ENCODE peak calls at places on chromosomes 12 and 14, in five cellular contexts. One of them, this sample, is unnamed.
A peak's percentile ranks its signal among the peaks of the same experiment; 100 is the strongest.

GRCh38 chr12:92304335-92305066 is 158.9 kb upstream of the BTG1 start:
- DNase-seq in small intestine: no peak
- DNase-seq in nephron progenitor cell: no peak
- DNase-seq in CD8-positive, alpha-beta T cell: no peak
- DNase-seq in substantia nigra: no peak
- DNase-seq in this sample: peak; percentile 45

GRCh38 chr12:100927825-100928224 is 133.2 kb downstream of the ANO4 start:
- DNase-seq in substantia nigra: no peak
- DNase-seq in small intestine: no peak
- DNase-seq in CD8-positive, alpha-beta T cell: no peak
- DNase-seq in nephron progenitor cell: no peak
- DNase-seq in this sample: no peak

GRCh38 chr12:71449373-71450070 is 9.9 kb downstream of the LGR5 start:
- DNase-seq in CD8-positive, alpha-beta T cell: no peak
- DNase-seq in nephron progenitor cell: no peak
- DNase-seq in substantia nigra: no peak
- DNase-seq in small intestine: no peak
- DNase-seq in this sample: peak; percentile 33

GRCh38 chr12:54000105-54000773 is at the start of gene HOXC9:
- DNase-seq in nephron progenitor cell: peak; percentile 26
- DNase-seq in CD8-positive, alpha-beta T cell: no peak
- DNase-seq in substantia nigra: no peak
- DNase-seq in small intestine: no peak
- DNase-seq in this sample: no peak

GRCh38 chr12:49542592-49543160 is 3.8 kb downstream of the KCNH3 start:
- DNase-seq in nephron progenitor cell: no peak
- DNase-seq in CD8-positive, alpha-beta T cell: no peak
- DNase-seq in small intestine: no peak
- DNase-seq in substantia nigra: no peak
- DNase-seq in this sample: no peak

GRCh38 chr14:23094666-23095195 is at the start of gene ACIN1:
- DNase-seq in CD8-positive, alpha-beta T cell: peak; percentile 83
- DNase-seq in nephron progenitor cell: peak; percentile 77
- DNase-seq in substantia nigra: no peak
- DNase-seq in small intestine: peak; percentile 78
- DNase-seq in this sample: peak; percentile 98

GRCh38 chr14:102964152-102964730 is 41.8 kb downstream of the AMN start:
- DNase-seq in CD8-positive, alpha-beta T cell: no peak
- DNase-seq in substantia nigra: no peak
- DNase-seq in small intestine: no peak
- DNase-seq in nephron progenitor cell: no peak
- DNase-seq in this sample: no peak

GRCh38 chr12:129659927-129660326 is 243.9 kb downstream of the TMEM132D start:
- DNase-seq in small intestine: no peak
- DNase-seq in nephron progenitor cell: no peak
- DNase-seq in substantia nigra: no peak
- DNase-seq in CD8-positive, alpha-beta T cell: no peak
- DNase-seq in this sample: peak; percentile 64

GRCh38 chr12:53960187-53961024 is 5.7 kb downstream of the HOXC12 start:
- DNase-seq in CD8-positive, alpha-beta T cell: no peak
- DNase-seq in nephron progenitor cell: no peak
- DNase-seq in substantia nigra: no peak
- DNase-seq in small intestine: no peak
- DNase-seq in this sample: peak; percentile 18

GRCh38 chr12:10015450-10015849 is 5.0 kb downstream of the CLEC12B start:
- DNase-seq in CD8-positive, alpha-beta T cell: no peak
- DNase-seq in nephron progenitor cell: no peak
- DNase-seq in small intestine: no peak
- DNase-seq in substantia nigra: no peak
- DNase-seq in this sample: no peak

GRCh38 chr12:67784831-67785230 is 136.3 kb downstream of the DYRK2 start:
- DNase-seq in CD8-positive, alpha-beta T cell: no peak
- DNase-seq in substantia nigra: no peak
- DNase-seq in small intestine: no peak
- DNase-seq in nephron progenitor cell: no peak
- DNase-seq in this sample: no peak

GRCh38 chr14:77099425-77100167 is 1.5 kb downstream of the CIPC start:
- DNase-seq in small intestine: peak; percentile 81
- DNase-seq in CD8-positive, alpha-beta T cell: no peak
- DNase-seq in substantia nigra: no peak
- DNase-seq in nephron progenitor cell: no peak
- DNase-seq in this sample: peak; percentile 55

GRCh38 chr12:52837781-52838736 is 3.9 kb upstream of the KRT79 start:
- DNase-seq in small intestine: no peak
- DNase-seq in substantia nigra: no peak
- DNase-seq in CD8-positive, alpha-beta T cell: no peak
- DNase-seq in nephron progenitor cell: no peak
- DNase-seq in this sample: no peak

GRCh38 chr12:4006743-4007142 is 133.5 kb upstream of the PARP11 start:
- DNase-seq in CD8-positive, alpha-beta T cell: no peak
- DNase-seq in nephron progenitor cell: no peak
- DNase-seq in small intestine: no peak
- DNase-seq in substantia nigra: no peak
- DNase-seq in this sample: no peak

GRCh38 chr12:49334226-49334625 is 2.8 kb downstream of the C1QL4 start:
- DNase-seq in small intestine: no peak
- DNase-seq in substantia nigra: no peak
- DNase-seq in CD8-positive, alpha-beta T cell: no peak
- DNase-seq in nephron progenitor cell: no peak
- DNase-seq in this sample: no peak

GRCh38 chr14:103346286-103346685 is 12.2 kb downstream of the EIF5 start:
- DNase-seq in small intestine: no peak
- DNase-seq in CD8-positive, alpha-beta T cell: no peak
- DNase-seq in nephron progenitor cell: no peak
- DNase-seq in substantia nigra: no peak
- DNase-seq in this sample: no peak

GRCh38 chr14:90692061-90692460 is 124.2 kb downstream of the TTC7B start:
- DNase-seq in small intestine: no peak
- DNase-seq in nephron progenitor cell: no peak
- DNase-seq in substantia nigra: no peak
- DNase-seq in CD8-positive, alpha-beta T cell: no peak
- DNase-seq in this sample: no peak

GRCh38 chr14:23664207-23664885 is 28.2 kb downstream of the DHRS2 start:
- DNase-seq in small intestine: no peak
- DNase-seq in CD8-positive, alpha-beta T cell: no peak
- DNase-seq in substantia nigra: no peak
- DNase-seq in nephron progenitor cell: no peak
- DNase-seq in this sample: no peak

GRCh38 chr12:90342081-90342480 is 612.9 kb downstream of the CCER1 start:
- DNase-seq in CD8-positive, alpha-beta T cell: no peak
- DNase-seq in small intestine: no peak
- DNase-seq in substantia nigra: no peak
- DNase-seq in nephron progenitor cell: no peak
- DNase-seq in this sample: no peak

GRCh38 chr12:75854681-75855309 is 176.8 kb downstream of the PHLDA1 start:
- DNase-seq in CD8-positive, alpha-beta T cell: no peak
- DNase-seq in substantia nigra: no peak
- DNase-seq in small intestine: no peak
- DNase-seq in nephron progenitor cell: no peak
- DNase-seq in this sample: peak; percentile 29

GRCh38 chr14:69002069-69002468 is 23.0 kb upstream of the ACTN1 start:
- DNase-seq in substantia nigra: no peak
- DNase-seq in CD8-positive, alpha-beta T cell: no peak
- DNase-seq in nephron progenitor cell: no peak
- DNase-seq in small intestine: peak; percentile 48
- DNase-seq in this sample: no peak

GRCh38 chr12:19419086-19419485 is 20.2 kb upstream of the AEBP2 start:
- DNase-seq in small intestine: no peak
- DNase-seq in substantia nigra: no peak
- DNase-seq in CD8-positive, alpha-beta T cell: no peak
- DNase-seq in nephron progenitor cell: no peak
- DNase-seq in this sample: no peak

This sample was measured in left kidney.